ENCODE peak calls at places on chromosome 14, in five cellular contexts. G is tibial nerve; J is endothelial cell of umbilical vein; V is right lobe of liver; Y is CD8-positive, alpha-beta T cell. H is an unnamed sample.

GRCh38 chr14:28652782-28653181 is 113.8 kb upstream of the FOXG1 start:
- DNase-seq in G (no peak), J (no peak), V (no peak), Y (no peak), H (no peak)

GRCh38 chr14:28116716-28117115 is 649.9 kb upstream of the FOXG1 start:
- DNase-seq in G (no peak), J (no peak), V (no peak), Y (no peak), H (no peak)

GRCh38 chr14:95465358-95465757 is 51.1 kb downstream of the SYNE3 start:
- DNase-seq in G (no peak), J (no peak), V (no peak), Y (no peak), H (no peak)

GRCh38 chr14:104288272-104288671 is 149.9 kb downstream of the KIF26A start:
- DNase-seq in G (no peak), J (no peak), V (peak; percentile 34), Y (no peak), H (no peak)

GRCh38 chr14:95445676-95446075 is 70.8 kb downstream of the SYNE3 start:
- DNase-seq in G (no peak), J (no peak), V (no peak), Y (no peak), H (no peak)

GRCh38 chr14:35754671-35755070 is 54.4 kb downstream of the RALGAPA1 start:
- DNase-seq in G (no peak), J (no peak), V (no peak), Y (no peak), H (no peak)

GRCh38 chr14:35533357-35534129 is 421 bp upstream of the INSM2 start:
- DNase-seq in G (no peak), J (peak; percentile 60), V (peak; percentile 60), Y (peak; percentile 47), H (no peak)

GRCh38 chr14:33432407-33433023 is 493.8 kb downstream of the NPAS3 start:
- DNase-seq in G (no peak), J (peak; percentile 43), V (no peak), Y (no peak), H (no peak)

GRCh38 chr14:97486601-97487120 is 689.5 kb downstream of the VRK1 start:
- DNase-seq in G (no peak), J (no peak), V (no peak), Y (no peak), H (no peak)

GRCh38 chr14:39957987-39958386 is 525.8 kb upstream of the FBXO33 start:
- DNase-seq in G (no peak), J (no peak), V (no peak), Y (no peak), H (no peak)

GRCh38 chr14:90274808-90275454 is 18.6 kb downstream of the PSMC1 start:
- DNase-seq in G (no peak), J (peak; percentile 89), V (no peak), Y (no peak), H (peak; percentile 61)

GRCh38 chr14:102817942-102818940 is 41.0 kb downstream of the TRAF3 start:
- DNase-seq in G (no peak), J (no peak), V (no peak), Y (no peak), H (no peak)

GRCh38 chr14:75242546-75243273 is 35.9 kb upstream of the FOS start:
- DNase-seq in G (no peak), J (no peak), V (no peak), Y (no peak), H (no peak)

GRCh38 chr14:53916239-53916638 is 40.4 kb downstream of the BMP4 start:
- DNase-seq in G (no peak), J (no peak), V (no peak), Y (no peak), H (no peak)

GRCh38 chr14:68857671-68858070 is 64.8 kb upstream of the ZFP36L1 start:
- DNase-seq in G (no peak), J (no peak), V (no peak), Y (no peak), H (peak; percentile 16)

GRCh38 chr14:26286806-26287205 is 311.0 kb downstream of the NOVA1 start:
- DNase-seq in G (no peak), J (no peak), V (no peak), Y (no peak), H (no peak)

GRCh38 chr14:77092676-77093075 is 5.4 kb upstream of the CIPC start:
- DNase-seq in G (no peak), J (no peak), V (no peak), Y (no peak), H (no peak)

GRCh38 chr14:77108753-77109152 is 10.7 kb downstream of the CIPC start:
- DNase-seq in G (no peak), J (no peak), V (no peak), Y (no peak), H (no peak)

GRCh38 chr14:67653651-67654280 is 20.7 kb downstream of the VTI1B start:
- DNase-seq in G (no peak), J (no peak), V (no peak), Y (no peak), H (no peak)

GRCh38 chr14:34692898-34693227 is 21.5 kb downstream of the CFL2 start:
- DNase-seq in G (no peak), J (no peak), V (no peak), Y (no peak), H (no peak)

GRCh38 chr14:27390130-27390529 is 792.3 kb upstream of the NOVA1 start:
- DNase-seq in G (no peak), J (no peak), V (no peak), Y (no peak), H (no peak)

GRCh38 chr14:78164226-78164853 is 5.8 kb upstream of the NRXN3 start:
- DNase-seq in G (no peak), J (no peak), V (no peak), Y (no peak), H (no peak)

GRCh38 chr14:22140623-22141022 is 448.4 kb downstream of the DAD1 start:
- DNase-seq in G (no peak), J (no peak), V (no peak), Y (no peak), H (no peak)

GRCh38 chr14:105377555-105378182 is 20.7 kb upstream of the TEX22 start:
- DNase-seq in G (no peak), J (no peak), V (no peak), Y (no peak), H (no peak)
- TF ChIP-seq CTCF in G (no peak), J (no peak), V (no peak), Y (no peak), H (no peak)

GRCh38 chr14:62439210-62439609 is 606.0 kb downstream of the KCNH5 start:
- DNase-seq in G (no peak), J (no peak), V (no peak), Y (no peak), H (no peak)

GRCh38 chr14:62431496-62431895 is 613.8 kb downstream of the KCNH5 start:
- DNase-seq in G (no peak), J (no peak), V (no peak), Y (no peak), H (no peak)

GRCh38 chr14:62432955-62433354 is 612.3 kb downstream of the KCNH5 start:
- DNase-seq in G (no peak), J (no peak), V (no peak), Y (no peak), H (no peak)

GRCh38 chr14:62436256-62436655 is 609.0 kb downstream of the KCNH5 start:
- DNase-seq in G (no peak), J (no peak), V (no peak), Y (no peak), H (no peak)
- H3K9me3 ChIP-seq in G (peaks cover 10% of the 10 kb centered on the region), J (peaks cover 4% of the 10 kb centered on the region), V (no peaks in the 10 kb centered on the region), Y (no peaks in the 10 kb centered on the region), H (peaks cover 43% of the 10 kb centered on the region)

GRCh38 chr14:52080171-52080800 is 11.4 kb upstream of the NID2 start:
- DNase-seq in G (no peak), J (no peak), V (no peak), Y (no peak), H (no peak)
- H3K27ac ChIP-seq in G (no peak overlapping the region), J (no peak overlapping the region), V (no peak overlapping the region), Y (no peak overlapping the region), H (peak overlapping the region; percentile 50)

GRCh38 chr14:106551265-106551664 is 1024.9 kb downstream of the TMEM121 start:
- DNase-seq in G (no peak), J (no peak), V (no peak), Y (no peak), H (no peak)
- TF ChIP-seq CTCF in G (no peak), J (no peak), V (peak; percentile 15), Y (no peak), H (peak; percentile 20)